ENCODE peak calls at places on chromosome 7, in five cellular contexts. U is pancreas, F is K562, Y is colonic mucosa, J is upper lobe of right lung. W is an unnamed sample.

GRCh38 chr7:28483112-28483511 is 70.8 kb downstream of the CREB5 start:
- DNase-seq in U (no peak), F (no peak), Y (no peak), J (no peak), W (peak; percentile 56)

GRCh38 chr7:158774916-158775315 is 54.4 kb downstream of the ESYT2 start:
- DNase-seq in U (no peak), F (no peak), Y (no peak), J (no peak), W (no peak)

GRCh38 chr7:40673285-40673684 is 538.5 kb downstream of the SUGCT start:
- DNase-seq in U (no peak), F (no peak), Y (no peak), J (no peak), W (peak; percentile 67)

GRCh38 chr7:29207469-29207868 is 12.9 kb downstream of the CHN2 start:
- DNase-seq in U (no peak), F (no peak), Y (no peak), J (no peak), W (no peak)

GRCh38 chr7:69739906-69740545 is 141.8 kb downstream of the AUTS2 start:
- DNase-seq in U (no peak), F (no peak), Y (no peak), J (no peak), W (no peak)

GRCh38 chr7:30556854-30557644 is 37.6 kb upstream of the GARS1 start:
- DNase-seq in U (no peak), F (no peak), Y (no peak), J (no peak), W (peak; percentile 94)

GRCh38 chr7:5422324-5423271 is 1.0 kb downstream of the TNRC18 start:
- DNase-seq in U (no peak), F (peak; percentile 50), Y (no peak), J (peak; percentile 73), W (no peak)

GRCh38 chr7:147412782-147413186 is 1177.8 kb upstream of the C7orf33 start:
- DNase-seq in U (no peak), F (no peak), Y (no peak), J (no peak), W (peak; percentile 67)

GRCh38 chr7:79240413-79240812 is 213.1 kb downstream of the MAGI2 start:
- DNase-seq in U (no peak), F (no peak), Y (no peak), J (no peak), W (no peak)

GRCh38 chr7:12727455-12728191 is 40.2 kb downstream of the ARL4A start:
- DNase-seq in U (no peak), F (peak; percentile 63), Y (no peak), J (no peak), W (no peak)

GRCh38 chr7:41045556-41046123 is 657.2 kb downstream of the INHBA start:
- DNase-seq in U (no peak), F (no peak), Y (peak; percentile 46), J (no peak), W (no peak)

GRCh38 chr7:71495828-71496227 is 363.9 kb downstream of the GALNT17 start:
- DNase-seq in U (no peak), F (no peak), Y (no peak), J (no peak), W (no peak)

GRCh38 chr7:31521336-31522010 is 7.6 kb downstream of the ITPRID1 start:
- DNase-seq in U (no peak), F (no peak), Y (no peak), J (no peak), W (no peak)

GRCh38 chr7:38660427-38661099 is 29.4 kb upstream of the AMPH start:
- DNase-seq in U (no peak), F (peak; percentile 50), Y (no peak), J (no peak), W (peak; percentile 32)

GRCh38 chr7:17150018-17150417 is 148.4 kb upstream of the AHR start:
- DNase-seq in U (no peak), F (no peak), Y (no peak), J (no peak), W (no peak)

GRCh38 chr7:51350195-51350896 is 33.7 kb upstream of the COBL start:
- DNase-seq in U (no peak), F (no peak), Y (peak; percentile 85), J (no peak), W (no peak)

GRCh38 chr7:64638822-64639221 is 27.1 kb upstream of the ZNF107 start:
- DNase-seq in U (no peak), F (no peak), Y (no peak), J (no peak), W (no peak)

GRCh38 chr7:150941983-150942590 is 36.0 kb downstream of the KCNH2 start:
- DNase-seq in U (peak; percentile 66), F (no peak), Y (peak; percentile 76), J (peak; percentile 64), W (no peak)

GRCh38 chr7:92020636-92021035 is 80.0 kb downstream of the AKAP9 start:
- DNase-seq in U (no peak), F (no peak), Y (no peak), J (no peak), W (no peak)

GRCh38 chr7:87083865-87084519 is 24.5 kb upstream of the ELAPOR2 start:
- DNase-seq in U (no peak), F (no peak), Y (no peak), J (no peak), W (no peak)

GRCh38 chr7:157622000-157622399 is 285.2 kb downstream of the DNAJB6 start:
- DNase-seq in U (no peak), F (no peak), Y (no peak), J (no peak), W (no peak)

GRCh38 chr7:36011588-36011965 is 141.5 kb upstream of the EEPD1 start:
- DNase-seq in U (no peak), F (no peak), Y (no peak), J (no peak), W (no peak)

GRCh38 chr7:158024881-158025280 is 562.7 kb downstream of the PTPRN2 start:
- DNase-seq in U (no peak), F (no peak), Y (no peak), J (peak; percentile 3), W (no peak)

GRCh38 chr7:141045842-141046630 is 27.8 kb upstream of the TMEM178B start:
- DNase-seq in U (no peak), F (no peak), Y (no peak), J (no peak), W (peak; percentile 3)

GRCh38 chr7:86942081-86942480 is 117.4 kb downstream of the ELAPOR2 start:
- DNase-seq in U (no peak), F (no peak), Y (no peak), J (no peak), W (no peak)

GRCh38 chr7:73433924-73434700 is 534 bp downstream of the FZD9 start:
- DNase-seq in U (peak; percentile 69), F (peak; percentile 41), Y (no peak), J (no peak), W (no peak)

GRCh38 chr7:568681-569035 is 49.0 kb upstream of the PDGFA start:
- DNase-seq in U (no peak), F (no peak), Y (no peak), J (no peak), W (peak; percentile 16)

GRCh38 chr7:129768614-129769399 is 157.3 kb downstream of the NRF1 start:
- DNase-seq in U (no peak), F (peak; percentile 96), Y (no peak), J (no peak), W (no peak)

GRCh38 chr7:112550468-112551060 is 69.8 kb downstream of the LSMEM1 start:
- DNase-seq in U (no peak), F (peak; percentile 85), Y (peak; percentile 55), J (no peak), W (peak; percentile 69)

GRCh38 chr7:55502209-55502608 is 70.1 kb downstream of the VOPP1 start:
- DNase-seq in U (no peak), F (no peak), Y (no peak), J (no peak), W (no peak)

GRCh38 chr7:45136106-45137060 is 21.2 kb upstream of the RAMP3 start:
- DNase-seq in U (no peak), F (peak; percentile 86), Y (peak; percentile 70), J (no peak), W (peak; percentile 65)

GRCh38 chr7:133355822-133356221 is 102.9 kb downstream of the EXOC4 start:
- DNase-seq in U (no peak), F (no peak), Y (no peak), J (no peak), W (no peak)

GRCh38 chr7:132501956-132502355 is 74.3 kb downstream of the PLXNA4 start:
- DNase-seq in U (no peak), F (no peak), Y (no peak), J (no peak), W (no peak)

GRCh38 chr7:151782598-151783448 is 94.1 kb downstream of the PRKAG2 start:
- DNase-seq in U (peak; percentile 85), F (peak; percentile 81), Y (peak; percentile 62), J (peak; percentile 88), W (no peak)

GRCh38 chr7:2215851-2216250 is 16.9 kb downstream of the MAD1L1 start:
- DNase-seq in U (peak; percentile 54), F (no peak), Y (no peak), J (no peak), W (no peak)

GRCh38 chr7:128790297-128791037 is 1.3 kb upstream of the CCDC136 start:
- DNase-seq in U (peak; percentile 70), F (no peak), Y (no peak), J (no peak), W (no peak)

GRCh38 chr7:84629216-84629615 is 434.6 kb upstream of the SEMA3A start:
- DNase-seq in U (no peak), F (no peak), Y (no peak), J (no peak), W (no peak)

GRCh38 chr7:27172823-27173411 is 1.2 kb downstream of the HOXA10 start:
- DNase-seq in U (peak; percentile 72), F (no peak), Y (peak; percentile 89), J (peak; percentile 64), W (no peak)

GRCh38 chr7:99525713-99526440 is 21.4 kb downstream of the ZKSCAN5 start:
- DNase-seq in U (no peak), F (peak; percentile 45), Y (no peak), J (no peak), W (no peak)

DNA sequence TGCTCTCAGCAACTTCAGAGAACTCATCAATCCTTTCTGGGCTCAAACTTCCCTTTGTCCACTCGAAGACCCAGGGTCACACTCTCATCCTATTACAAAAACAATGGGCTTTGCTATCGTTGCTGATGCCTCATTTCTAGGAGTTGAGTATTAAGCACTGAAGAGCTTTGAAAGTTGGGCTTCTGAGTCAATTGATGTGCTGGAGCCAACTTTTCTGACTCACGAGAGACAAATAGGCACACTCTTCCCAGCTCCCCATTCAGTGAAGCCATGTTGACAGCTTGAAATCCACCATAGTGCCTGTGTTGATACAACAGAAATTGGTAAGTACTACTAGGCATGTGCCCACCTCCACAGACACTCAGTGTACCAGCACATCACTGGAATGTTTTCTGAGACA is 97.5 kb upstream of the PRSS58 start:
- DNase-seq in U (no peak), F (no peak), Y (no peak), J (no peak), W (no peak)
- TF ChIP-seq CTCF in U (no peak), F (no peak), Y (no peak), J (no peak), W (no peak)

GRCh38 chr7:106424476-106425016 is 139.8 kb upstream of the NAMPT start:
- DNase-seq in U (no peak), F (no peak), Y (no peak), J (no peak), W (no peak)
- H3K4me3 ChIP-seq in U (no peak overlapping the region), F (no peak overlapping the region), Y (no peak overlapping the region), J (no peak overlapping the region), W (no peak overlapping the region)

GRCh38 chr7:155363852-155364600 is 66.3 kb downstream of the INSIG1 start:
- DNase-seq in U (peak; percentile 12), F (no peak), Y (no peak), J (peak; percentile 37), W (no peak)
- TF ChIP-seq CTCF in U (no peak), F (peak; percentile 38), Y (no peak), J (no peak), W (no peak)

GRCh38 chr7:108467391-108467790 is 11.2 kb upstream of the NRCAM start:
- DNase-seq in U (no peak), F (no peak), Y (no peak), J (no peak), W (no peak)
- H3K4me3 ChIP-seq in U (no peak overlapping the region), F (no peak overlapping the region), Y (no peak overlapping the region), J (no peak overlapping the region), W (no peak overlapping the region)

W was measured in astrocyte of the cerebellum.